ENCODE peak calls at places on chromosomes 13 and 19, in seven cellular contexts. I is iPS DF 6.9, B is lung, E is endodermal cell, U is H9, S is PC-9, C is aorta. F is an unnamed sample. For H3K4me1, the result is how much of the 10 kb centered on the place peaks cover.

GRCh38 chr19:33447336-33448158 is 74.0 kb downstream of the CEBPG start:
- DNase-seq in I (no peak), B (no peak), E (no peak), U (no peak), S (no peak), C (peak), F (peak)

GRCh38 chr19:1295169-1296012 is 9.7 kb downstream of the EFNA2 start:
- DNase-seq in I (no peak), B (no peak), E (peak), U (peak), S (no peak), C (no peak), F (no peak)

GRCh38 chr13:76803831-76804230 is 82.4 kb downstream of the KCTD12 start:
- DNase-seq in I (no peak), B (no peak), E (no peak), U (no peak), S (no peak), C (no peak), F (no peak)

GRCh38 chr19:38845374-38846024 is 4.3 kb downstream of the HNRNPL start:
- DNase-seq in I (no peak), B (no peak), E (no peak), U (no peak), S (no peak), C (peak), F (no peak)

GRCh38 chr19:13036366-13036976 is 41.2 kb downstream of the NFIX start:
- DNase-seq in I (no peak), B (peak), E (peak), U (no peak), S (peak), C (peak), F (no peak)

GRCh38 chr19:18419195-18419698 is at the start of gene SSBP4:
- DNase-seq in I (no peak), B (no peak), E (peak), U (no peak), S (peak), C (peak), F (peak)

GRCh38 chr13:32300920-32301319 is 14.2 kb downstream of the ZAR1L start:
- DNase-seq in I (no peak), B (no peak), E (no peak), U (no peak), S (no peak), C (no peak), F (no peak)

GRCh38 chr19:7373862-7374261 is 25.1 kb downstream of the ARHGEF18 start:
- DNase-seq in I (no peak), B (no peak), E (no peak), U (peak), S (no peak), C (no peak), F (no peak)

GRCh38 chr19:56105090-56105701 is 15.9 kb downstream of the ZNF787 start:
- DNase-seq in I (no peak), B (peak), E (peak), U (peak), S (peak), C (peak), F (no peak)

GRCh38 chr19:40214936-40215335 is 3.2 kb downstream of the TTC9B start:
- DNase-seq in I (no peak), B (no peak), E (no peak), U (no peak), S (no peak), C (no peak), F (no peak)

GRCh38 chr19:54107876-54108490 is 5.3 kb downstream of the NDUFA3 start:
- DNase-seq in I (no peak), B (no peak), E (no peak), U (no peak), S (no peak), C (peak), F (no peak)

GRCh38 chr19:10975374-10976036 is 14.7 kb downstream of the SMARCA4 start:
- DNase-seq in I (no peak), B (peak), E (no peak), U (no peak), S (no peak), C (peak), F (no peak)

GRCh38 chr19:20333508-20333907 is 166.5 kb downstream of the ZNF486 start:
- DNase-seq in I (no peak), B (no peak), E (no peak), U (no peak), S (no peak), C (no peak), F (no peak)

GRCh38 chr19:44657211-44657921 is 13.7 kb downstream of the PVR start:
- DNase-seq in I (no peak), B (peak), E (peak), U (peak), S (peak), C (peak), F (no peak)

GRCh38 chr19:10295305-10295846 is 5.6 kb downstream of the ICAM5 start:
- DNase-seq in I (no peak), B (peak), E (peak), U (peak), S (no peak), C (peak), F (no peak)

GRCh38 chr13:31756346-31756745 is 17.0 kb downstream of the RXFP2 start:
- DNase-seq in I (no peak), B (no peak), E (no peak), U (no peak), S (no peak), C (no peak), F (peak)

GRCh38 chr13:38804536-38804935 is 117.7 kb downstream of the FREM2 start:
- DNase-seq in I (no peak), B (no peak), E (no peak), U (no peak), S (no peak), C (no peak), F (peak)

GRCh38 chr19:18107235-18108083 is 9.9 kb downstream of the MAST3 start:
- DNase-seq in I (no peak), B (peak), E (no peak), U (no peak), S (no peak), C (no peak), F (no peak)

GRCh38 chr19:14536926-14537692 is 7.7 kb downstream of the TECR start:
- DNase-seq in I (peak), B (peak), E (peak), U (peak), S (peak), C (peak), F (peak)

GRCh38 chr19:10551698-10552301 is 8.1 kb downstream of the ATG4D start:
- DNase-seq in I (no peak), B (no peak), E (peak), U (peak), S (peak), C (no peak), F (no peak)

GRCh38 chr19:50729894-50730293 is 6.7 kb downstream of the CLEC11A start:
- DNase-seq in I (no peak), B (no peak), E (no peak), U (no peak), S (no peak), C (no peak), F (no peak)

GRCh38 chr13:46556380-46556779 is 3.4 kb downstream of the LRCH1 start:
- DNase-seq in I (no peak), B (no peak), E (no peak), U (no peak), S (no peak), C (no peak), F (no peak)

GRCh38 chr19:49761625-49762311 is 1.3 kb downstream of the TSKS start:
- DNase-seq in I (no peak), B (no peak), E (peak), U (peak), S (no peak), C (no peak), F (peak)

GRCh38 chr13:77184455-77184854 is 142.4 kb downstream of the MYCBP2 start:
- DNase-seq in I (no peak), B (no peak), E (no peak), U (no peak), S (no peak), C (no peak), F (peak)

GRCh38 chr19:1279782-1280341 is 4.5 kb downstream of the FAM174C start:
- DNase-seq in I (no peak), B (peak), E (peak), U (peak), S (peak), C (peak), F (peak)

GRCh38 chr19:38693380-38694223 is 46.2 kb downstream of the ACTN4 start:
- DNase-seq in I (no peak), B (no peak), E (peak), U (peak), S (peak), C (no peak), F (peak)

DNA sequence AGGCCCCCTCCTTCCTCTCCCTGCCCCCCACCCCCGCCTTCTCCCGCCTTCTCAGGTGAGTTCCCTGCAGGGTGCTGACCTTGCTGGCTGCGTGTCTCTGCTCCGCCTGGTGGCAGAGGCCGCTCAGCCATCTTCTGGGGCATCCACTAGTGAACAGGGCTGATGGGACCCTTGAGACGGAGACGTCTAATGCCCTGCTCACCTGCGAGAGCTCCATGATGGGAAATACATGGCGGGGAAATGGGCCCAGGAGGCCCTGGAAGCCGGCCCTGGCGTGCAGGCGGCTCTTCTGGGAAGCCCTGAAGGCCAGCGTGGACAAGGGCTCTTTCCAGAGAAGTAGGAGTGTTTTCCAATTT is 15.2 kb upstream of the F7 start:
- DNase-seq in I (no peak), B (no peak), E (peak), U (peak), S (no peak), C (peak), F (no peak)
- H3K4me1 ChIP-seq in I (under half), B (under half), E (under half), U (under half), S (under half), C (under half), F (under half)

GRCh38 chr13:74105871-74106270 is 28.3 kb downstream of the KLF12 start:
- DNase-seq in I (no peak), B (no peak), E (no peak), U (no peak), S (no peak), C (no peak), F (no peak)
- H3K4me1 ChIP-seq in I (under half), B (under half), E (under half), U (under half), S (under half), C (under half), F (under half)

GRCh38 chr13:73339086-73339485 is 280.3 kb downstream of the KLF5 start:
- DNase-seq in I (no peak), B (no peak), E (no peak), U (no peak), S (no peak), C (no peak), F (peak)
- H3K4me1 ChIP-seq in I (under half), B (under half), E (under half), U (under half), S (under half), C (under half), F (half or more)

GRCh38 chr13:20360835-20361412 is 128.8 kb upstream of the GJB6 start:
- DNase-seq in I (no peak), B (no peak), E (no peak), U (no peak), S (no peak), C (no peak), F (no peak)

GRCh38 chr13:20360041-20360491 is 127.9 kb upstream of the GJB6 start:
- DNase-seq in I (no peak), B (no peak), E (no peak), U (no peak), S (peak), C (no peak), F (peak)

GRCh38 chr13:20356437-20356836 is 124.3 kb upstream of the GJB6 start:
- DNase-seq in I (no peak), B (no peak), E (peak), U (no peak), S (no peak), C (no peak), F (no peak)

GRCh38 chr13:20359335-20359734 is 127.2 kb upstream of the GJB6 start:
- DNase-seq in I (no peak), B (no peak), E (no peak), U (no peak), S (peak), C (no peak), F (peak)

GRCh38 chr13:20358022-20358421 is 125.9 kb upstream of the GJB6 start:
- DNase-seq in I (no peak), B (no peak), E (no peak), U (no peak), S (no peak), C (no peak), F (no peak)
- H3K4me1 ChIP-seq in I (under half), B (under half), E (under half), U (under half), S (under half), C (under half), F (under half)

GRCh38 chr13:114102521-114103288 is 29.7 kb downstream of the RASA3 start:
- DNase-seq in I (no peak), B (no peak), E (peak), U (no peak), S (no peak), C (peak), F (no peak)
- H3K4me1 ChIP-seq in I (under half), B (under half), E (under half), U (under half), S (under half), C (under half), F (under half)

GRCh38 chr19:41548047-41548446 is 27.9 kb upstream of the CEACAM21 start:
- DNase-seq in I (no peak), B (no peak), E (no peak), U (no peak), S (no peak), C (no peak), F (no peak)

GRCh38 chr19:41548954-41549688 is 26.8 kb upstream of the CEACAM21 start:
- DNase-seq in I (no peak), B (no peak), E (peak), U (no peak), S (no peak), C (no peak), F (no peak)

GRCh38 chr19:41545547-41545946 is 30.4 kb upstream of the CEACAM21 start:
- DNase-seq in I (no peak), B (no peak), E (no peak), U (no peak), S (no peak), C (no peak), F (no peak)

GRCh38 chr19:41546386-41546789 is 29.6 kb upstream of the CEACAM21 start:
- DNase-seq in I (no peak), B (no peak), E (no peak), U (no peak), S (no peak), C (peak), F (no peak)

DNA sequence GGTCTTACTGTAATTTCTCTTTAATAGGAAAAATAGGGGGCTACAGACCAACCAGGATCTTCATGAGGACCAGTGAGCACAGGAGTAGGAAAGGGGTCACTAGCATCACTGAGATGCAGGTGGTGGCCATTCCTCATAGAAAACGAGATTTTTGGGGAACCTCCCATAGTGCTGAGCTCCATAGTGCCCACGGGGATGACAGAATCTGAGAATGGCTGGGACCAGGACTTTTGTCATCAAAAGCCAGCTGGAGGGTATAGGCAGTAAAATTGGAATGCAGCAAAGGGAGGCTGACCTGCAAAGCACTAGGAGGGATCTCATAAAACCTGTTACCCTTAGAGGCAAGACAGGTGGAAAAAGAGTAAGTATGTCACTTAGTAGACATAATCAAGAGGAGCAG is 28.4 kb upstream of the CEACAM21 start:
- DNase-seq in I (no peak), B (no peak), E (no peak), U (no peak), S (no peak), C (no peak), F (no peak)
- H3K4me1 ChIP-seq in I (under half), B (under half), E (under half), U (under half), S (under half), C (under half), F (under half)

GRCh38 chr13:99087954-99088491 is 110.2 kb upstream of the DOCK9 start:
- DNase-seq in I (no peak), B (no peak), E (peak), U (peak), S (no peak), C (no peak), F (no peak)

GRCh38 chr13:99085846-99086148 is 107.9 kb upstream of the DOCK9 start:
- DNase-seq in I (no peak), B (no peak), E (no peak), U (no peak), S (no peak), C (no peak), F (no peak)

GRCh38 chr13:99086149-99086868 is 108.4 kb upstream of the DOCK9 start:
- DNase-seq in I (no peak), B (peak), E (peak), U (peak), S (peak), C (peak), F (peak)

GRCh38 chr13:99087130-99087953 is 109.5 kb upstream of the DOCK9 start:
- DNase-seq in I (peak), B (peak), E (peak), U (peak), S (peak), C (peak), F (peak)

DNA sequence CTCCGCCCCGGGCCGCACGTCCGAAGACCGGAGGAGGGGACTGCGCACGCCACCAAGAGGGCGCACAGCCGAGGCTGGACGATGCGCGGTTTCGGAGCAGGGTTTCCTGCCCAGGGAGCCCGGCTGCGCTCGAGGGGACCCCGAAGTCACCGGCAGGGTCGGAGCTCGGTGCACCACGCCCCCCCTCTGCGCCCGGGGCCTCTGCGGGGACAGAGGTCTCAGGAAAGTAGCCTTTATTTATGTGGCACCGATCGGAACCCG is 108.9 kb upstream of the DOCK9 start:
- DNase-seq in I (no peak), B (no peak), E (no peak), U (peak), S (no peak), C (peak), F (no peak)
- H3K4me1 ChIP-seq in I (under half), B (under half), E (under half), U (under half), S (under half), C (under half), F (under half)